ENCODE peak calls at places on chromosome 9, in eight cellular contexts. One of them, this sample, is unnamed.

GRCh38 chr9:128116104-128117083 is 11.1 kb downstream of the PTGES2 start:
- DNase-seq in H1: no peak
- DNase-seq in ovary: no peak
- DNase-seq in astrocyte: no peak
- DNase-seq in hepatocyte: no peak
- DNase-seq in body of pancreas: peak
- DNase-seq in Peyer's patch: peak
- DNase-seq in fibroblast of the aortic adventitia: no peak
- DNase-seq in this sample: no peak

GRCh38 chr9:69036319-69036718 is 767 bp downstream of the FXN start:
- DNase-seq in astrocyte: no peak
- DNase-seq in hepatocyte: peak
- DNase-seq in body of pancreas: peak
- DNase-seq in Peyer's patch: no peak
- DNase-seq in fibroblast of the aortic adventitia: no peak
- DNase-seq in H1: no peak
- DNase-seq in ovary: peak
- DNase-seq in this sample: peak

GRCh38 chr9:103999375-104000062 is 94.6 kb upstream of the SMC2 start:
- DNase-seq in hepatocyte: no peak
- DNase-seq in fibroblast of the aortic adventitia: no peak
- DNase-seq in ovary: no peak
- DNase-seq in body of pancreas: no peak
- DNase-seq in H1: no peak
- DNase-seq in Peyer's patch: peak
- DNase-seq in astrocyte: no peak
- DNase-seq in this sample: no peak

GRCh38 chr9:23825700-23826099 is 340 bp downstream of the ELAVL2 start:
- DNase-seq in hepatocyte: no peak
- DNase-seq in Peyer's patch: no peak
- DNase-seq in fibroblast of the aortic adventitia: peak
- DNase-seq in astrocyte: no peak
- DNase-seq in ovary: no peak
- DNase-seq in H1: no peak
- DNase-seq in body of pancreas: no peak
- DNase-seq in this sample: peak

GRCh38 chr9:6852243-6852963 is 94.6 kb downstream of the KDM4C start:
- DNase-seq in hepatocyte: no peak
- DNase-seq in ovary: no peak
- DNase-seq in fibroblast of the aortic adventitia: peak
- DNase-seq in astrocyte: peak
- DNase-seq in H1: no peak
- DNase-seq in Peyer's patch: no peak
- DNase-seq in body of pancreas: no peak
- DNase-seq in this sample: peak

GRCh38 chr9:129208191-129209091 is 30.4 kb upstream of the IER5L start:
- DNase-seq in ovary: no peak
- DNase-seq in H1: peak
- DNase-seq in fibroblast of the aortic adventitia: no peak
- DNase-seq in astrocyte: no peak
- DNase-seq in hepatocyte: peak
- DNase-seq in body of pancreas: no peak
- DNase-seq in Peyer's patch: no peak
- DNase-seq in this sample: no peak

GRCh38 chr9:135085830-135086546 is 1.5 kb upstream of the OLFM1 start:
- DNase-seq in body of pancreas: peak
- DNase-seq in H1: peak
- DNase-seq in hepatocyte: peak
- DNase-seq in ovary: peak
- DNase-seq in fibroblast of the aortic adventitia: peak
- DNase-seq in Peyer's patch: peak
- DNase-seq in astrocyte: peak
- DNase-seq in this sample: peak

GRCh38 chr9:113564804-113565237 is 101.3 kb downstream of the RGS3 start:
- DNase-seq in ovary: peak
- DNase-seq in body of pancreas: peak
- DNase-seq in astrocyte: peak
- DNase-seq in H1: no peak
- DNase-seq in hepatocyte: peak
- DNase-seq in Peyer's patch: peak
- DNase-seq in fibroblast of the aortic adventitia: peak
- DNase-seq in this sample: peak

GRCh38 chr9:16367605-16368424 is 502.7 kb downstream of the BNC2 start:
- DNase-seq in ovary: no peak
- DNase-seq in astrocyte: peak
- DNase-seq in hepatocyte: no peak
- DNase-seq in body of pancreas: no peak
- DNase-seq in Peyer's patch: no peak
- DNase-seq in fibroblast of the aortic adventitia: peak
- DNase-seq in H1: no peak
- DNase-seq in this sample: peak

GRCh38 chr9:129866373-129867137 is 31.3 kb downstream of the USP20 start:
- DNase-seq in body of pancreas: no peak
- DNase-seq in H1: no peak
- DNase-seq in astrocyte: no peak
- DNase-seq in fibroblast of the aortic adventitia: no peak
- DNase-seq in hepatocyte: no peak
- DNase-seq in Peyer's patch: no peak
- DNase-seq in ovary: no peak
- DNase-seq in this sample: no peak

GRCh38 chr9:127955294-127956015 is 17.8 kb upstream of the DPM2 start:
- DNase-seq in Peyer's patch: peak
- DNase-seq in astrocyte: peak
- DNase-seq in fibroblast of the aortic adventitia: no peak
- DNase-seq in body of pancreas: peak
- DNase-seq in ovary: no peak
- DNase-seq in hepatocyte: peak
- DNase-seq in H1: no peak
- DNase-seq in this sample: peak

GRCh38 chr9:105157178-105157583 is 87.3 kb upstream of the SLC44A1 start:
- DNase-seq in Peyer's patch: peak
- DNase-seq in hepatocyte: peak
- DNase-seq in ovary: peak
- DNase-seq in body of pancreas: peak
- DNase-seq in fibroblast of the aortic adventitia: peak
- DNase-seq in H1: no peak
- DNase-seq in astrocyte: peak
- DNase-seq in this sample: peak

GRCh38 chr9:125847735-125848134 is 100.6 kb downstream of the PBX3 start:
- DNase-seq in ovary: no peak
- DNase-seq in astrocyte: no peak
- DNase-seq in Peyer's patch: no peak
- DNase-seq in H1: no peak
- DNase-seq in hepatocyte: no peak
- DNase-seq in fibroblast of the aortic adventitia: no peak
- DNase-seq in body of pancreas: no peak
- DNase-seq in this sample: no peak

GRCh38 chr9:5375790-5376477 is 36.3 kb upstream of the RLN1 start:
- DNase-seq in ovary: no peak
- DNase-seq in hepatocyte: no peak
- DNase-seq in astrocyte: no peak
- DNase-seq in Peyer's patch: no peak
- DNase-seq in H1: no peak
- DNase-seq in fibroblast of the aortic adventitia: no peak
- DNase-seq in body of pancreas: no peak
- DNase-seq in this sample: no peak

GRCh38 chr9:89153618-89154017 is 25.0 kb downstream of the SHC3 start:
- DNase-seq in astrocyte: peak
- DNase-seq in fibroblast of the aortic adventitia: peak
- DNase-seq in Peyer's patch: no peak
- DNase-seq in hepatocyte: no peak
- DNase-seq in body of pancreas: peak
- DNase-seq in ovary: no peak
- DNase-seq in H1: no peak
- DNase-seq in this sample: peak

GRCh38 chr9:87567988-87568800 is 70.5 kb downstream of the DAPK1 start:
- DNase-seq in astrocyte: no peak
- DNase-seq in fibroblast of the aortic adventitia: no peak
- DNase-seq in Peyer's patch: no peak
- DNase-seq in body of pancreas: no peak
- DNase-seq in H1: no peak
- DNase-seq in hepatocyte: no peak
- DNase-seq in ovary: no peak
- DNase-seq in this sample: no peak

GRCh38 chr9:86771391-86771790 is 175.9 kb downstream of the GAS1 start:
- DNase-seq in body of pancreas: no peak
- DNase-seq in fibroblast of the aortic adventitia: no peak
- DNase-seq in astrocyte: no peak
- DNase-seq in hepatocyte: no peak
- DNase-seq in ovary: no peak
- DNase-seq in H1: no peak
- DNase-seq in Peyer's patch: no peak
- DNase-seq in this sample: no peak

GRCh38 chr9:92712767-92713166 is 42.8 kb upstream of the IPPK start:
- DNase-seq in ovary: no peak
- DNase-seq in astrocyte: no peak
- DNase-seq in hepatocyte: no peak
- DNase-seq in body of pancreas: no peak
- DNase-seq in H1: no peak
- DNase-seq in fibroblast of the aortic adventitia: no peak
- DNase-seq in Peyer's patch: no peak
- DNase-seq in this sample: no peak

GRCh38 chr9:136564379-136564988 is 18.6 kb upstream of the NOTCH1 start:
- DNase-seq in H1: no peak
- DNase-seq in astrocyte: peak
- DNase-seq in body of pancreas: peak
- DNase-seq in hepatocyte: no peak
- DNase-seq in fibroblast of the aortic adventitia: peak
- DNase-seq in ovary: no peak
- DNase-seq in Peyer's patch: no peak
- DNase-seq in this sample: peak

GRCh38 chr9:128485414-128485855 is 19.1 kb upstream of the GLE1 start:
- DNase-seq in ovary: no peak
- DNase-seq in fibroblast of the aortic adventitia: no peak
- DNase-seq in body of pancreas: no peak
- DNase-seq in H1: no peak
- DNase-seq in hepatocyte: no peak
- DNase-seq in astrocyte: no peak
- DNase-seq in Peyer's patch: no peak
- DNase-seq in this sample: no peak

GRCh38 chr9:86445636-86446035 is 91.4 kb upstream of the TUT7 start:
- DNase-seq in hepatocyte: no peak
- DNase-seq in astrocyte: no peak
- DNase-seq in body of pancreas: no peak
- DNase-seq in Peyer's patch: no peak
- DNase-seq in ovary: no peak
- DNase-seq in H1: no peak
- DNase-seq in fibroblast of the aortic adventitia: no peak
- DNase-seq in this sample: peak

GRCh38 chr9:89885156-89885555 is 280.3 kb downstream of the GADD45G start:
- DNase-seq in body of pancreas: no peak
- DNase-seq in fibroblast of the aortic adventitia: no peak
- DNase-seq in astrocyte: no peak
- DNase-seq in hepatocyte: no peak
- DNase-seq in H1: no peak
- DNase-seq in ovary: no peak
- DNase-seq in Peyer's patch: no peak
- DNase-seq in this sample: no peak

GRCh38 chr9:91655664-91656063 is 232.0 kb upstream of the NFIL3 start:
- DNase-seq in H1: no peak
- DNase-seq in fibroblast of the aortic adventitia: peak
- DNase-seq in Peyer's patch: no peak
- DNase-seq in astrocyte: no peak
- DNase-seq in ovary: no peak
- DNase-seq in hepatocyte: no peak
- DNase-seq in body of pancreas: no peak
- DNase-seq in this sample: no peak

DNA sequence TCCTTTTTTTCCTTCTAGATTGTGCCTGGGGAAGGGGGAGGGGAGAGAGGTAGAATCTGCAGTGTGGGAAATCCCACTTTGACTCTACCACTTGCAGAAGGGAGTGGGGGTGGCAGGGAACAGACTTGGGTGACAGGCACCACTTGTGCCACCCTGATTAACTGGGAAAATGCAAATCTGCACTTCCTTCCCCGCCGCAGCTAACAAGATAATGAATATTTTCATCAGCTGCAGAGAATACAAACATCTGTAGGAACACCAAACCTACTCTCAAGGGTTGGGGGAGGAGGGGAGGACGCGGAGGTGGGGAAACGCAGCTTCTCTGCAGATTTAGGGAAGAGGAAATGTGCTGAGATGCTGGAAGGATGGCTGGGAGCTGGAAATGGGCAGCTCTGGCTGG is 73.5 kb downstream of the TRIM32 start:
- DNase-seq in astrocyte: no peak
- DNase-seq in Peyer's patch: no peak
- DNase-seq in ovary: no peak
- DNase-seq in hepatocyte: no peak
- DNase-seq in body of pancreas: no peak
- DNase-seq in H1: no peak
- DNase-seq in fibroblast of the aortic adventitia: no peak
- DNase-seq in this sample: no peak
- H3K4me3 ChIP-seq in astrocyte: no peak
- H3K4me3 ChIP-seq in Peyer's patch: no peak
- H3K4me3 ChIP-seq in ovary: no peak
- H3K4me3 ChIP-seq in hepatocyte: no peak
- H3K4me3 ChIP-seq in body of pancreas: no peak
- H3K4me3 ChIP-seq in H1: no peak
- H3K4me3 ChIP-seq in fibroblast of the aortic adventitia: no peak
- H3K4me3 ChIP-seq in this sample: no peak

GRCh38 chr9:122186301-122186700 is 26.6 kb downstream of the MORN5 start:
- DNase-seq in astrocyte: no peak
- DNase-seq in Peyer's patch: peak
- DNase-seq in hepatocyte: no peak
- DNase-seq in fibroblast of the aortic adventitia: no peak
- DNase-seq in ovary: no peak
- DNase-seq in body of pancreas: no peak
- DNase-seq in H1: no peak
- DNase-seq in this sample: no peak
- TF ChIP-seq CTCF in astrocyte: no peak
- TF ChIP-seq CTCF in Peyer's patch: no peak
- TF ChIP-seq CTCF in hepatocyte: no peak
- TF ChIP-seq CTCF in fibroblast of the aortic adventitia: no peak
- TF ChIP-seq CTCF in ovary: no peak
- TF ChIP-seq CTCF in body of pancreas: no peak
- TF ChIP-seq CTCF in H1: no peak
- TF ChIP-seq CTCF in this sample: no peak

GRCh38 chr9:14678776-14679175 is 14.5 kb downstream of the ZDHHC21 start:
- DNase-seq in hepatocyte: no peak
- DNase-seq in H1: no peak
- DNase-seq in fibroblast of the aortic adventitia: no peak
- DNase-seq in Peyer's patch: no peak
- DNase-seq in astrocyte: no peak
- DNase-seq in body of pancreas: no peak
- DNase-seq in ovary: no peak
- DNase-seq in this sample: no peak
- H3K4me3 ChIP-seq in hepatocyte: no peak
- H3K4me3 ChIP-seq in H1: no peak
- H3K4me3 ChIP-seq in fibroblast of the aortic adventitia: no peak
- H3K4me3 ChIP-seq in Peyer's patch: no peak
- H3K4me3 ChIP-seq in astrocyte: no peak
- H3K4me3 ChIP-seq in body of pancreas: no peak
- H3K4me3 ChIP-seq in ovary: no peak
- H3K4me3 ChIP-seq in this sample: no peak

DNA sequence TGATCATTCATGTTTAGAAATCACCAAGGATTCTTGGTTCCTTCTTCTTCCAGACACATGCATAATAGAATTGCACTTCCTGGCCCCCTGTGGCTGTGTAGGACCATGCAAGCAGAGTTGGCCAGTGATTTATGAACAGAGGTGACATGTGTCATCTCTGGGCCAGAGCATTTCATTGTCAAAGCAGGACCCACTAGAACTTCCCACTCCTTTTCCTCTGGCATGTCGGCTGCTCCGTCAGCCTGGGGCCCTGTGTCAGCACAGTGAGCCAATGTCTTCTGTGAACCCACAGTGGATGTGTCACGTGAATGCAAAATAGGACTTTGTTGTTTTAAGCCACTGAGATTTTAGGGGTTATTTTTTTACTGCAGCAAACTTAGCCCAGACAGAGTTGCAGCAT is 59.1 kb downstream of the HSD17B3 start:
- DNase-seq in H1: no peak
- DNase-seq in hepatocyte: no peak
- DNase-seq in ovary: no peak
- DNase-seq in astrocyte: no peak
- DNase-seq in fibroblast of the aortic adventitia: no peak
- DNase-seq in body of pancreas: no peak
- DNase-seq in Peyer's patch: no peak
- DNase-seq in this sample: no peak
- TF ChIP-seq CTCF in H1: no peak
- TF ChIP-seq CTCF in hepatocyte: no peak
- TF ChIP-seq CTCF in ovary: no peak
- TF ChIP-seq CTCF in astrocyte: no peak
- TF ChIP-seq CTCF in fibroblast of the aortic adventitia: no peak
- TF ChIP-seq CTCF in body of pancreas: no peak
- TF ChIP-seq CTCF in Peyer's patch: no peak
- TF ChIP-seq CTCF in this sample: no peak